ENCODE peak calls at places on chromosomes 4 and X, in eight cellular contexts. One of them, this sample, is unnamed.
A peak's percentile ranks its signal among the peaks of the same experiment; 100 is the strongest.

GRCh38 chrX:113305496-113305895 is 464.9 kb upstream of the AMOT start:
- DNase-seq in neuronal stem cell: no peak
- DNase-seq in PC-3: peak; percentile 11
- DNase-seq in mesendoderm: no peak
- DNase-seq in IMR-90: peak; percentile 4
- DNase-seq in fibroblast of lung: peak; percentile 0
- DNase-seq in MM.1S: no peak
- DNase-seq in HepG2: no peak
- DNase-seq in this sample: no peak

GRCh38 chrX:554271-554670 is 76.3 kb upstream of the SHOX start:
- DNase-seq in neuronal stem cell: no peak
- DNase-seq in PC-3: no peak
- DNase-seq in mesendoderm: no peak
- DNase-seq in IMR-90: no peak
- DNase-seq in fibroblast of lung: no peak
- DNase-seq in MM.1S: no peak
- DNase-seq in HepG2: no peak
- DNase-seq in this sample: no peak

GRCh38 chrX:16786791-16787735 is 797 bp downstream of the TXLNG start:
- DNase-seq in neuronal stem cell: no peak
- DNase-seq in PC-3: peak; percentile 35
- DNase-seq in mesendoderm: no peak
- DNase-seq in IMR-90: no peak
- DNase-seq in fibroblast of lung: peak; percentile 53
- DNase-seq in MM.1S: peak; percentile 33
- DNase-seq in HepG2: no peak
- DNase-seq in this sample: peak; percentile 37

GRCh38 chrX:131762802-131763234 is 218.9 kb downstream of the OR13H1 start:
- DNase-seq in neuronal stem cell: no peak
- DNase-seq in PC-3: peak; percentile 54
- DNase-seq in mesendoderm: peak; percentile 31
- DNase-seq in IMR-90: peak; percentile 77
- DNase-seq in fibroblast of lung: no peak
- DNase-seq in MM.1S: peak; percentile 86
- DNase-seq in HepG2: no peak
- DNase-seq in this sample: no peak

GRCh38 chrX:54920610-54921426 is at the start of gene TRO:
- DNase-seq in neuronal stem cell: peak; percentile 20
- DNase-seq in PC-3: no peak
- DNase-seq in mesendoderm: peak; percentile 73
- DNase-seq in IMR-90: peak; percentile 10
- DNase-seq in fibroblast of lung: peak; percentile 13
- DNase-seq in MM.1S: no peak
- DNase-seq in HepG2: no peak
- DNase-seq in this sample: peak; percentile 49

GRCh38 chrX:39144965-39145364 is 343.7 kb downstream of the MID1IP1 start:
- DNase-seq in neuronal stem cell: no peak
- DNase-seq in PC-3: no peak
- DNase-seq in mesendoderm: no peak
- DNase-seq in IMR-90: no peak
- DNase-seq in fibroblast of lung: no peak
- DNase-seq in MM.1S: no peak
- DNase-seq in HepG2: no peak
- DNase-seq in this sample: no peak

GRCh38 chr4:66704243-66704642 is 841.1 kb downstream of the CENPC start:
- DNase-seq in neuronal stem cell: no peak
- DNase-seq in PC-3: peak; percentile 65
- DNase-seq in mesendoderm: no peak
- DNase-seq in IMR-90: no peak
- DNase-seq in fibroblast of lung: no peak
- DNase-seq in MM.1S: no peak
- DNase-seq in HepG2: no peak
- DNase-seq in this sample: no peak

GRCh38 chr4:64000241-64000640 is 409.0 kb downstream of the TECRL start:
- DNase-seq in neuronal stem cell: no peak
- DNase-seq in PC-3: peak; percentile 53
- DNase-seq in mesendoderm: no peak
- DNase-seq in IMR-90: no peak
- DNase-seq in fibroblast of lung: no peak
- DNase-seq in MM.1S: no peak
- DNase-seq in HepG2: no peak
- DNase-seq in this sample: no peak

GRCh38 chr4:25088342-25088952 is 57.7 kb upstream of the LGI2 start:
- DNase-seq in neuronal stem cell: no peak
- DNase-seq in PC-3: no peak
- DNase-seq in mesendoderm: no peak
- DNase-seq in IMR-90: peak; percentile 13
- DNase-seq in fibroblast of lung: no peak
- DNase-seq in MM.1S: peak; percentile 67
- DNase-seq in HepG2: no peak
- DNase-seq in this sample: no peak

GRCh38 chr4:79650794-79651431 is 242.9 kb upstream of the GK2 start:
- DNase-seq in neuronal stem cell: no peak
- DNase-seq in PC-3: no peak
- DNase-seq in mesendoderm: peak; percentile 64
- DNase-seq in IMR-90: peak; percentile 77
- DNase-seq in fibroblast of lung: peak; percentile 93
- DNase-seq in MM.1S: no peak
- DNase-seq in HepG2: no peak
- DNase-seq in this sample: no peak

GRCh38 chr4:175947117-175947722 is 118.4 kb upstream of the WDR17 start:
- DNase-seq in neuronal stem cell: no peak
- DNase-seq in PC-3: peak; percentile 58
- DNase-seq in mesendoderm: peak; percentile 10
- DNase-seq in IMR-90: peak; percentile 43
- DNase-seq in fibroblast of lung: peak; percentile 66
- DNase-seq in MM.1S: peak; percentile 48
- DNase-seq in HepG2: peak; percentile 6
- DNase-seq in this sample: no peak

GRCh38 chrX:38661561-38661960 is 100.2 kb downstream of the TSPAN7 start:
- DNase-seq in neuronal stem cell: no peak
- DNase-seq in PC-3: no peak
- DNase-seq in mesendoderm: no peak
- DNase-seq in IMR-90: no peak
- DNase-seq in fibroblast of lung: no peak
- DNase-seq in MM.1S: no peak
- DNase-seq in HepG2: no peak
- DNase-seq in this sample: no peak

GRCh38 chr4:10587697-10588096 is 96.9 kb downstream of the CLNK start:
- DNase-seq in neuronal stem cell: no peak
- DNase-seq in PC-3: no peak
- DNase-seq in mesendoderm: peak; percentile 81
- DNase-seq in IMR-90: no peak
- DNase-seq in fibroblast of lung: peak; percentile 22
- DNase-seq in MM.1S: no peak
- DNase-seq in HepG2: no peak
- DNase-seq in this sample: peak; percentile 93

GRCh38 chr4:13539721-13540445 is 4.4 kb downstream of the NKX3-2 start:
- DNase-seq in neuronal stem cell: no peak
- DNase-seq in PC-3: no peak
- DNase-seq in mesendoderm: no peak
- DNase-seq in IMR-90: no peak
- DNase-seq in fibroblast of lung: no peak
- DNase-seq in MM.1S: peak; percentile 5
- DNase-seq in HepG2: no peak
- DNase-seq in this sample: no peak

GRCh38 chr4:129641179-129641578 is 545.2 kb downstream of the C4orf33 start:
- DNase-seq in neuronal stem cell: peak; percentile 3
- DNase-seq in PC-3: peak; percentile 67
- DNase-seq in mesendoderm: peak; percentile 64
- DNase-seq in IMR-90: peak; percentile 22
- DNase-seq in fibroblast of lung: peak; percentile 51
- DNase-seq in MM.1S: peak; percentile 69
- DNase-seq in HepG2: peak; percentile 16
- DNase-seq in this sample: peak; percentile 57

GRCh38 chr4:136369073-136369472 is 1163.2 kb downstream of the PCDH18 start:
- DNase-seq in neuronal stem cell: no peak
- DNase-seq in PC-3: peak; percentile 63
- DNase-seq in mesendoderm: no peak
- DNase-seq in IMR-90: peak; percentile 26
- DNase-seq in fibroblast of lung: peak; percentile 16
- DNase-seq in MM.1S: no peak
- DNase-seq in HepG2: no peak
- DNase-seq in this sample: no peak

GRCh38 chr4:95548738-95549245 is at the start of gene UNC5C:
- DNase-seq in neuronal stem cell: peak; percentile 63
- DNase-seq in PC-3: no peak
- DNase-seq in mesendoderm: peak; percentile 92
- DNase-seq in IMR-90: no peak
- DNase-seq in fibroblast of lung: peak; percentile 85
- DNase-seq in MM.1S: no peak
- DNase-seq in HepG2: no peak
- DNase-seq in this sample: no peak

GRCh38 chr4:95546866-95547707 is 1.7 kb downstream of the UNC5C start:
- DNase-seq in neuronal stem cell: no peak
- DNase-seq in PC-3: no peak
- DNase-seq in mesendoderm: peak; percentile 80
- DNase-seq in IMR-90: no peak
- DNase-seq in fibroblast of lung: no peak
- DNase-seq in MM.1S: no peak
- DNase-seq in HepG2: no peak
- DNase-seq in this sample: no peak

GRCh38 chr4:95546236-95546635 is 2.5 kb downstream of the UNC5C start:
- DNase-seq in neuronal stem cell: no peak
- DNase-seq in PC-3: no peak
- DNase-seq in mesendoderm: peak; percentile 86
- DNase-seq in IMR-90: no peak
- DNase-seq in fibroblast of lung: no peak
- DNase-seq in MM.1S: no peak
- DNase-seq in HepG2: no peak
- DNase-seq in this sample: no peak

GRCh38 chr4:95549246-95550138 is 719 bp upstream of the UNC5C start:
- DNase-seq in neuronal stem cell: peak; percentile 43
- DNase-seq in PC-3: no peak
- DNase-seq in mesendoderm: peak; percentile 53
- DNase-seq in IMR-90: peak; percentile 19
- DNase-seq in fibroblast of lung: peak; percentile 68
- DNase-seq in MM.1S: no peak
- DNase-seq in HepG2: no peak
- DNase-seq in this sample: no peak

GRCh38 chr4:95547708-95548471 is 883 bp downstream of the UNC5C start:
- DNase-seq in neuronal stem cell: peak; percentile 46
- DNase-seq in PC-3: peak; percentile 18
- DNase-seq in mesendoderm: no peak
- DNase-seq in IMR-90: no peak
- DNase-seq in fibroblast of lung: no peak
- DNase-seq in MM.1S: no peak
- DNase-seq in HepG2: no peak
- DNase-seq in this sample: no peak
- H3K4me2 ChIP-seq in neuronal stem cell: peak overlapping the region; percentile 93
- H3K4me2 ChIP-seq in PC-3: peak overlapping the region; percentile 95
- H3K4me2 ChIP-seq in mesendoderm: peak overlapping the region; percentile 87
- H3K4me2 ChIP-seq in IMR-90: peak overlapping the region; percentile 46
- H3K4me2 ChIP-seq in fibroblast of lung: peak overlapping the region; percentile 61
- H3K4me2 ChIP-seq in MM.1S: no peak overlapping the region
- H3K4me2 ChIP-seq in HepG2: no peak overlapping the region
- H3K4me2 ChIP-seq in this sample: no peak overlapping the region

DNA sequence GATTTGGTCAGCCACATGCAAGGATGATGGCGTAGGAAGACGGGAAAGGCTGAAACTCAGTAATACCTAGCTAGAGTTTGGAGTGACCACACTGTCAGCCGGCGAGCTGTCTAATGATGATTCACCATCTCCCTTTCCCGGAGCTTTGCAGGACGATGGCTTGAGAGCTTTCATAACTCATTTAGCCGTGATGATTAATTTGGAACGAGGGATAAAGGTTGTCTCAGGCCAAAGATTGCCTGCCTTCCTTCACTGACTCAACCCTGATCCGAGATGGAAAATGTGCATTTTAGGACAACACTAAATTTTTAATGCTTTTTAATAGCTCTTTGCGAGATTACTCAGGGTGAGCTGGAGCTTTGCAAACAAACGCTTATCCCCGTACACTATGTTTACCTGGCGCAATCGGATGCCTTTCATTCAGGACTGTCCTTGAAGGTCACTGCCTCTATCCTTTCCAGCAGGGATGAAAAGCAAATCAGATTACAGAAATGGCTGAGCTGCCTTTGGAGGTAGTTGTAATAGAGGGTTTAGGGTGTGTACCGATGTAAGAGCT is 288.6 kb downstream of the ASMT start:
- DNase-seq in neuronal stem cell: no peak
- DNase-seq in PC-3: peak; percentile 95
- DNase-seq in mesendoderm: no peak
- DNase-seq in IMR-90: no peak
- DNase-seq in fibroblast of lung: no peak
- DNase-seq in MM.1S: no peak
- DNase-seq in HepG2: peak; percentile 70
- DNase-seq in this sample: no peak
- H3K4me2 ChIP-seq in neuronal stem cell: no peak overlapping the region
- H3K4me2 ChIP-seq in PC-3: peak overlapping the region; percentile 89
- H3K4me2 ChIP-seq in mesendoderm: no peak overlapping the region
- H3K4me2 ChIP-seq in IMR-90: no peak overlapping the region
- H3K4me2 ChIP-seq in fibroblast of lung: no peak overlapping the region
- H3K4me2 ChIP-seq in MM.1S: no peak overlapping the region
- H3K4me2 ChIP-seq in HepG2: peak overlapping the region; percentile 26
- H3K4me2 ChIP-seq in this sample: no peak overlapping the region

GRCh38 chrX:134000260-134001245 is 15.2 kb upstream of the GPC3 start:
- DNase-seq in neuronal stem cell: no peak
- DNase-seq in PC-3: no peak
- DNase-seq in mesendoderm: no peak
- DNase-seq in IMR-90: no peak
- DNase-seq in fibroblast of lung: no peak
- DNase-seq in MM.1S: no peak
- DNase-seq in HepG2: no peak
- DNase-seq in this sample: no peak
- H3K4me2 ChIP-seq in neuronal stem cell: peak overlapping the region; percentile 11
- H3K4me2 ChIP-seq in PC-3: no peak overlapping the region
- H3K4me2 ChIP-seq in mesendoderm: no peak overlapping the region
- H3K4me2 ChIP-seq in IMR-90: no peak overlapping the region
- H3K4me2 ChIP-seq in fibroblast of lung: no peak overlapping the region
- H3K4me2 ChIP-seq in MM.1S: no peak overlapping the region
- H3K4me2 ChIP-seq in HepG2: no peak overlapping the region
- H3K4me2 ChIP-seq in this sample: no peak overlapping the region

GRCh38 chrX:153882086-153882498 is 3.9 kb downstream of the L1CAM start:
- DNase-seq in neuronal stem cell: no peak
- DNase-seq in PC-3: no peak
- DNase-seq in mesendoderm: no peak
- DNase-seq in IMR-90: peak; percentile 13
- DNase-seq in fibroblast of lung: no peak
- DNase-seq in MM.1S: no peak
- DNase-seq in HepG2: peak; percentile 84
- DNase-seq in this sample: no peak

GRCh38 chrX:153883163-153883843 is 2.7 kb downstream of the L1CAM start:
- DNase-seq in neuronal stem cell: no peak
- DNase-seq in PC-3: no peak
- DNase-seq in mesendoderm: no peak
- DNase-seq in IMR-90: no peak
- DNase-seq in fibroblast of lung: no peak
- DNase-seq in MM.1S: no peak
- DNase-seq in HepG2: no peak
- DNase-seq in this sample: no peak

GRCh38 chrX:153881281-153881680 is 4.7 kb downstream of the L1CAM start:
- DNase-seq in neuronal stem cell: no peak
- DNase-seq in PC-3: no peak
- DNase-seq in mesendoderm: no peak
- DNase-seq in IMR-90: no peak
- DNase-seq in fibroblast of lung: no peak
- DNase-seq in MM.1S: no peak
- DNase-seq in HepG2: no peak
- DNase-seq in this sample: no peak

GRCh38 chrX:153884136-153885076 is 1.6 kb downstream of the L1CAM start:
- DNase-seq in neuronal stem cell: no peak
- DNase-seq in PC-3: peak; percentile 61
- DNase-seq in mesendoderm: no peak
- DNase-seq in IMR-90: no peak
- DNase-seq in fibroblast of lung: no peak
- DNase-seq in MM.1S: no peak
- DNase-seq in HepG2: no peak
- DNase-seq in this sample: no peak

GRCh38 chrX:153882557-153882956 is 3.4 kb downstream of the L1CAM start:
- DNase-seq in neuronal stem cell: no peak
- DNase-seq in PC-3: no peak
- DNase-seq in mesendoderm: no peak
- DNase-seq in IMR-90: no peak
- DNase-seq in fibroblast of lung: no peak
- DNase-seq in MM.1S: no peak
- DNase-seq in HepG2: peak; percentile 5
- DNase-seq in this sample: no peak
- H3K4me2 ChIP-seq in neuronal stem cell: no peak overlapping the region
- H3K4me2 ChIP-seq in PC-3: no peak overlapping the region
- H3K4me2 ChIP-seq in mesendoderm: no peak overlapping the region
- H3K4me2 ChIP-seq in IMR-90: no peak overlapping the region
- H3K4me2 ChIP-seq in fibroblast of lung: no peak overlapping the region
- H3K4me2 ChIP-seq in MM.1S: no peak overlapping the region
- H3K4me2 ChIP-seq in HepG2: peak overlapping the region; percentile 57
- H3K4me2 ChIP-seq in this sample: no peak overlapping the region